ENCODE peak calls at places on chromosomes 4 and X, in six cellular contexts. F, K, B, N, Z and H are unnamed samples.

GRCh38 chr4:88216395-88216794 is 58.0 kb upstream of the ABCG2 start:
- DNase-seq in F (no peak), K (no peak), B (peak), N (no peak), Z (no peak), H (no peak)

GRCh38 chr4:2874861-2875260 is 31.2 kb downstream of the ADD1 start:
- DNase-seq in F (no peak), K (no peak), B (no peak), N (no peak), Z (no peak), H (no peak)

GRCh38 chr4:141486375-141486997 is 149.9 kb upstream of the IL15 start:
- DNase-seq in F (peak), K (no peak), B (no peak), N (no peak), Z (no peak), H (no peak)

GRCh38 chr4:65416875-65417274 is 253.4 kb downstream of the EPHA5 start:
- DNase-seq in F (no peak), K (peak), B (peak), N (peak), Z (no peak), H (no peak)

GRCh38 chr4:149823770-149824221 is 8.2 kb upstream of the IQCM start:
- DNase-seq in F (peak), K (no peak), B (peak), N (no peak), Z (no peak), H (peak)

GRCh38 chr4:101730291-101731117 is 60.0 kb upstream of the BANK1 start:
- DNase-seq in F (peak), K (peak), B (peak), N (peak), Z (peak), H (peak)

GRCh38 chrX:123201720-123202119 is 17.6 kb downstream of the GRIA3 start:
- DNase-seq in F (no peak), K (no peak), B (peak), N (no peak), Z (no peak), H (no peak)

GRCh38 chr4:140829825-140830224 is 73.6 kb upstream of the TBC1D9 start:
- DNase-seq in F (no peak), K (no peak), B (no peak), N (no peak), Z (no peak), H (no peak)

GRCh38 chrX:24471808-24472207 is 6.7 kb downstream of the PDK3 start:
- DNase-seq in F (no peak), K (no peak), B (no peak), N (no peak), Z (no peak), H (no peak)

GRCh38 chr4:140718240-140718639 is 37.9 kb downstream of the TBC1D9 start:
- DNase-seq in F (peak), K (no peak), B (no peak), N (no peak), Z (no peak), H (peak)

GRCh38 chr4:154364012-154364863 is 127.4 kb downstream of the DCHS2 start:
- DNase-seq in F (no peak), K (no peak), B (no peak), N (no peak), Z (no peak), H (no peak)